ENCODE peak calls at places on chromosomes 4 and X, in seven cellular contexts. J is heart right ventricle, X is AG10803, A is cardiac fibroblast, G is endodermal cell, Q is A549, M is choroid plexus epithelial cell. W is an unnamed sample.

GRCh38 chrX:12978205-12979010 is 3.5 kb downstream of the TMSB4X start:
- DNase-seq in A (peak), G (peak), J (peak), Q (no peak), X (peak), M (peak), W (no peak)

GRCh38 chrX:134548257-134548732 is 88.3 kb downstream of the HPRT1 start:
- DNase-seq in J (no peak), X (no peak), M (no peak), Q (no peak), G (no peak), A (peak), W (no peak)

GRCh38 chrX:132023896-132024386 is 839 bp downstream of the STK26 start:
- DNase-seq in M (no peak), A (peak), Q (peak), J (no peak), G (no peak), X (no peak), W (no peak)

GRCh38 chr4:7970031-7970946 is 30.6 kb upstream of the AFAP1 start:
- DNase-seq in A (peak), Q (no peak), M (peak), J (no peak), G (peak), X (peak), W (no peak)

GRCh38 chr4:186946682-186947294 is 223.1 kb upstream of the FAT1 start:
- DNase-seq in Q (peak), G (peak), M (peak), A (peak), X (no peak), J (no peak), W (no peak)

GRCh38 chr4:177380730-177381287 is 61.4 kb downstream of the AGA start:
- DNase-seq in M (no peak), Q (peak), A (peak), J (no peak), G (peak), X (no peak), W (no peak)

GRCh38 chr4:2259541-2260267 is 2.2 kb downstream of the MXD4 start:
- DNase-seq in J (peak), X (no peak), M (no peak), Q (no peak), A (no peak), G (peak), W (peak)

GRCh38 chrX:136260801-136261200 is 9.6 kb upstream of the MAP7D3 start:
- DNase-seq in G (no peak), A (peak), M (peak), X (peak), Q (no peak), J (no peak), W (no peak)

GRCh38 chr4:57324673-57325307 is 214.6 kb upstream of the IGFBP7 start:
- DNase-seq in G (no peak), M (no peak), J (no peak), Q (no peak), A (no peak), X (no peak), W (no peak)

GRCh38 chr4:99946346-99947189 is at the start of gene DNAJB14:
- DNase-seq in G (peak), A (peak), Q (no peak), M (peak), J (peak), X (peak), W (peak)

GRCh38 chr4:8093587-8094274 is 64.9 kb downstream of the ABLIM2 start:
- DNase-seq in A (peak), M (peak), G (no peak), Q (no peak), J (no peak), X (no peak), W (no peak)

GRCh38 chr4:29762151-29762550 is 958.0 kb upstream of the PCDH7 start:
- DNase-seq in G (no peak), X (no peak), J (no peak), Q (no peak), A (no peak), M (no peak), W (no peak)

GRCh38 chrX:150649096-150649870 is 43.9 kb upstream of the MTMR1 start:
- DNase-seq in A (peak), M (peak), Q (no peak), G (no peak), X (peak), J (peak), W (no peak)

GRCh38 chr4:57093816-57094481 is 16.2 kb downstream of the IGFBP7 start:
- DNase-seq in Q (no peak), A (no peak), X (no peak), M (peak), G (no peak), J (peak), W (no peak)

GRCh38 chr4:53553486-53554210 is 37.6 kb downstream of the LNX1 start:
- DNase-seq in X (no peak), J (no peak), A (no peak), G (no peak), Q (no peak), M (no peak), W (no peak)

GRCh38 chr4:68466185-68466584 is 18.9 kb downstream of the TMPRSS11E start:
- DNase-seq in X (peak), Q (no peak), G (no peak), J (no peak), M (peak), A (peak), W (no peak)

GRCh38 chrX:40057405-40057804 is 40.4 kb downstream of the BCOR start:
- DNase-seq in M (no peak), G (no peak), A (no peak), J (no peak), Q (no peak), X (no peak), W (no peak)

GRCh38 chr4:32858971-32859370 is 2138.8 kb downstream of the PCDH7 start:
- DNase-seq in M (peak), Q (no peak), G (no peak), A (peak), X (peak), J (no peak), W (no peak)

GRCh38 chr4:137635108-137635507 is 102.8 kb upstream of the PCDH18 start:
- DNase-seq in G (no peak), A (peak), J (no peak), Q (no peak), M (peak), X (peak), W (no peak)

GRCh38 chr4:167903291-167903721 is 189.0 kb upstream of the ANXA10 start:
- DNase-seq in M (peak), A (peak), X (peak), J (no peak), G (no peak), Q (peak), W (no peak)

GRCh38 chr4:47017494-47017893 is 13.9 kb upstream of the GABRB1 start:
- DNase-seq in Q (no peak), J (no peak), M (no peak), A (peak), G (no peak), X (no peak), W (no peak)

GRCh38 chrX:153688900-153689590 is 1.3 kb downstream of the SLC6A8 start:
- DNase-seq in X (peak), M (no peak), A (peak), Q (no peak), G (no peak), J (peak), W (no peak)

GRCh38 chrX:48489296-48489695 is 13.3 kb downstream of the FTSJ1 start:
- DNase-seq in Q (no peak), M (no peak), G (no peak), J (no peak), X (no peak), A (no peak), W (no peak)

GRCh38 chr4:143420227-143420626 is 83.6 kb downstream of the GAB1 start:
- DNase-seq in G (no peak), Q (no peak), X (no peak), A (no peak), J (no peak), M (no peak), W (no peak)

GRCh38 chr4:53592686-53593641 is 1.7 kb upstream of the LNX1 start:
- DNase-seq in A (peak), G (peak), X (no peak), M (peak), J (peak), Q (peak), W (no peak)

GRCh38 chr4:158538176-158538575 is 16.5 kb downstream of the RXFP1 start:
- DNase-seq in G (no peak), J (no peak), Q (no peak), M (peak), A (peak), X (peak), W (no peak)

GRCh38 chr4:88674989-88675388 is 22.6 kb downstream of the NAP1L5 start:
- DNase-seq in G (no peak), M (peak), Q (no peak), A (peak), X (peak), J (no peak), W (no peak)

GRCh38 chr4:36618102-36618501 is 336.7 kb downstream of the DTHD1 start:
- DNase-seq in X (no peak), J (no peak), A (no peak), Q (no peak), G (no peak), M (no peak), W (no peak)

GRCh38 chr4:10173039-10173753 is 56.6 kb upstream of the WDR1 start:
- DNase-seq in J (peak), Q (no peak), G (peak), X (peak), A (peak), M (peak), W (no peak)

GRCh38 chr4:139658983-139659382 is 6.6 kb upstream of the MGST2 start:
- DNase-seq in A (no peak), M (no peak), Q (no peak), J (no peak), X (no peak), G (no peak), W (no peak)

GRCh38 chr4:139660518-139661149 is 5.0 kb upstream of the MGST2 start:
- DNase-seq in G (no peak), A (peak), X (no peak), M (peak), Q (no peak), J (no peak), W (no peak)

GRCh38 chr4:139656614-139657486 is 8.8 kb upstream of the MGST2 start:
- DNase-seq in M (peak), Q (peak), J (peak), G (peak), A (peak), X (peak), W (no peak)

GRCh38 chr4:139658185-139658584 is 7.4 kb upstream of the MGST2 start:
- DNase-seq in A (no peak), M (no peak), G (peak), J (no peak), Q (no peak), X (no peak), W (no peak)

DNA sequence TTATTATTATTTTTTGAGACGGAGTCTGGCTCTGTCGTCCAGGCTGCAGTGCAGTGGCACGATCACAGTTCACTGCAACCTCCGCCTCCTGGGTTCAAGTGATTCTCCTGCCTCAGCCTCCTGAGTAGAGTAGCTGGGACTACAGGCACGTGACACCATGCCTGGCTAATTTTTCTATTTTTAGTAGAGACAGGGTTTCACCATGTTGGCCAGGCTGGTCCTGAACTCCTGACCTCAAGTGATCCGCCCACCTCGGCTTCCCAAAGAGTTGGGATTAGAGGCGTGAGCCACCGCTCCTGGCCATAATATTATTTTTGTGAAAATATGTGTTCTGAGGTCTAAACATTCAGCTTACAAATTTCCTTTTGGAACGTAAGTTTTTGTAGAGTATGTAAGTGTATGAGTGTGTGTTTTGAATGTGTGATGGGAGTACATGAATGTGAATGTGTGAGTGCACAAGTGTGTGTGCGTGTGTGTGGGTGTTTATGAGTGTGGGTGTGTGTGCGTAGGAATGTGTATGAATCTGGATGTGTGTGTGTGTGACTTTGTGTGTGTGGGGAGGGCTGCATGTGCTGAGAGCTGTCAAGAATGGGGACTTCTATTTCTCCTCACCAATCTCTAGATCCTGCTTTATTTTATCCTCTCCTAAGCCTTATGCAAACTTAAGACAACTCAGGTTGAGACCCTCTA is 5.7 kb upstream of the MGST2 start:
- DNase-seq in J (no peak), A (no peak), G (no peak), M (no peak), X (no peak), Q (no peak), W (no peak)
- TF ChIP-seq CTCF in J (no peak), A (no peak), G (no peak), M (no peak), X (no peak), Q (no peak), W (no peak)

GRCh38 chr4:14787894-14788293 is 214.4 kb upstream of the CPEB2 start:
- DNase-seq in G (peak), J (no peak), Q (no peak), M (peak), A (peak), X (peak), W (no peak)
- TF ChIP-seq CTCF in G (peak), J (peak), Q (no peak), M (peak), A (peak), X (peak), W (no peak)

GRCh38 chr4:173119818-173120217 is 48.8 kb upstream of the GALNT7 start:
- DNase-seq in Q (no peak), G (no peak), M (peak), J (no peak), X (no peak), A (peak), W (no peak)
- TF ChIP-seq CTCF in Q (no peak), G (no peak), M (no peak), J (no peak), X (no peak), A (no peak), W (no peak)

GRCh38 chrX:119728487-119728886 is 29.9 kb upstream of the SOWAHD start:
- DNase-seq in X (no peak), A (no peak), J (no peak), Q (peak), G (peak), M (no peak), W (no peak)
- TF ChIP-seq CTCF in X (no peak), A (no peak), J (no peak), Q (peak), G (peak), M (peak), W (no peak)

GRCh38 chr4:12852338-12853307 is 631.5 kb downstream of the RAB28 start:
- DNase-seq in J (no peak), X (peak), A (peak), G (peak), Q (peak), M (peak), W (no peak)
- TF ChIP-seq CTCF in J (peak), X (peak), A (peak), G (peak), Q (peak), M (peak), W (no peak)

GRCh38 chr4:150067859-150068258 is 10.4 kb upstream of the DCLK2 start:
- DNase-seq in M (no peak), X (peak), A (no peak), Q (no peak), J (no peak), G (no peak), W (no peak)

GRCh38 chr4:150068300-150068699 is 9.9 kb upstream of the DCLK2 start:
- DNase-seq in M (no peak), X (no peak), A (no peak), J (no peak), G (no peak), Q (no peak), W (no peak)

GRCh38 chr4:150069361-150069760 is 8.9 kb upstream of the DCLK2 start:
- DNase-seq in X (no peak), G (no peak), M (no peak), J (no peak), A (peak), Q (no peak), W (no peak)

GRCh38 chr4:150063128-150063527 is 15.1 kb upstream of the DCLK2 start:
- DNase-seq in G (no peak), X (no peak), A (no peak), M (peak), J (no peak), Q (no peak), W (no peak)

GRCh38 chr4:150065740-150066139 is 12.5 kb upstream of the DCLK2 start:
- DNase-seq in X (no peak), J (no peak), M (no peak), G (no peak), A (no peak), Q (no peak), W (no peak)
- TF ChIP-seq CTCF in X (no peak), J (no peak), M (no peak), G (no peak), A (no peak), Q (no peak), W (no peak)

GRCh38 chr4:892780-893179 is 39.3 kb downstream of the GAK start:
- DNase-seq in Q (no peak), M (no peak), X (no peak), G (no peak), A (no peak), J (no peak), W (no peak)

GRCh38 chr4:889516-889915 is 42.6 kb downstream of the GAK start:
- DNase-seq in X (no peak), A (no peak), J (no peak), M (no peak), G (no peak), Q (no peak), W (no peak)

GRCh38 chr4:893276-893994 is 38.7 kb downstream of the GAK start:
- DNase-seq in X (no peak), J (no peak), A (no peak), G (no peak), Q (no peak), M (no peak), W (no peak)

GRCh38 chr4:890036-890695 is 42.0 kb downstream of the GAK start:
- DNase-seq in J (no peak), X (no peak), Q (no peak), M (no peak), A (no peak), G (no peak), W (no peak)

DNA sequence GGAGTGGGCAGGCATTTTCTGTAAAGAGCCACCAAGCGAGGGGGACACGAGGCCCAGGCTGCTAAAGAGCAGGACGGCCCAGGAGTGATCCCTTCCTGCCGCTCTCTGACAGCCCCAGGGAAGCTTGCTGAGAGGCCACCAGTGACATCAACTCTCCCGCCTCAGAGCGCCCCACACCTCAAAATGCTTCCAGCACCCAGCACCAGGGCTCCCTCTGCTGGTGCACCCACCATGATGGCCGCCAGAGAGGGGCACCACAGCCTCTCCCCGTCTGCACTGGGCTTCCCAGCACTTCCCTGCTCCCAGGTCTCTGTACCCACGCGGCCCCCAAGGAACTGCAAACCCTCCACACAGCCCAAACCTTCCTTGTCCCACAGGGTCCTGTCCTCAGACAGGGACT is 40.4 kb downstream of the GAK start:
- DNase-seq in G (peak), J (no peak), M (peak), X (no peak), Q (peak), A (peak), W (no peak)
- TF ChIP-seq CTCF in G (peak), J (no peak), M (peak), X (peak), Q (peak), A (peak), W (no peak)

GRCh38 chrX:70044541-70045245 is 5.0 kb downstream of the AWAT2 start:
- DNase-seq in M (peak), X (no peak), G (no peak), J (no peak), Q (no peak), A (peak), W (no peak)

GRCh38 chrX:70043685-70044084 is 6.1 kb downstream of the AWAT2 start:
- DNase-seq in G (no peak), A (no peak), X (no peak), Q (no peak), J (no peak), M (no peak), W (no peak)

GRCh38 chrX:70041993-70042392 is 7.7 kb downstream of the AWAT2 start:
- DNase-seq in Q (no peak), A (no peak), J (no peak), X (no peak), G (no peak), M (no peak), W (no peak)

GRCh38 chrX:70039758-70040157 is 10.0 kb downstream of the AWAT2 start:
- DNase-seq in X (peak), A (peak), J (no peak), M (no peak), Q (no peak), G (no peak), W (no peak)

DNA sequence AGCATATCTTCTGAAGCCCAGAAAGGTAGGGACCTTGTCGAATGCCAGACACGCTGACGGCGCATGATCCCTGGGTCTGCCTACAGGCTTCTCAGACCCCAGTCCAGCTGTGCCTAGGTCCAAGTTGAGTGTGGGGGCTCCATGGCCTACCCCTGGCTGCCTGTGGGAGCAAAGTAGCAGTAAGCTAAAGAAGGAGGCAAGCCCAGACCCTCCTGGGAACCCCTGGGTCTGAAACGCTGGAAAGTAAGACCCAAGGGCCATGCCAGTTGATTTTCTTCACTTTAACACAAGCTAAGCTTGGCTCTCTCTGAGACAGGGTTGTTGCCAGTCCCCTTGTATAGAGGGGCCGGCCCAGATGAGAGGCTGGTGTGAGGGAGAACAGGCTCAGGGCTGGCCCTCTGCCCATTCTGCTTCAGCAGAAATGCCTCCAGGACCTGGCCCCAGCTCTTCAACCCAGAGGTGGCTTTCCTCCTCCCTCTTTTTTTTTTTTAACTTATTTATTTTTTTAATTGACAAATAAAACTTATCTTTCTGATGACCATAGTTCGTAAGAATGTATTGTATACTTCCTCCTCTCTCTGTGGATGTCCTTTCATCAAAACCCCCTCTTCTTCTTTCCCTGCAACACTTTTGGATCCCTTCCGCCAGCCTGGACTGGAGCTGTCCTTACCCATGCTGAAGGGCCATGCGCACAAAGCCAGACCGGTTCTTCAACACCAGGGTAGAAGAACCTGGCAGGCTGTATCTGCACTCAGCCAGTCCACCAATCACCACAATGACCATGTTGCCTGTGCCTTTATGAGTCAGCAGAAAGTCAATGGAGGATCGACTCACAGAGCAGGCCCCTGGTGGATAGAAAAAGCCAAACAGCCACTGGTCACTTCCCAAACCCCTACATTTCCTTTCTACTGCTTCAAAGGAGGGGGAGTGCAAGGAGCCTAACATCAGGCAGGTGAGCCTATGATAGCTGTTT is 7.1 kb downstream of the AWAT2 start:
- DNase-seq in M (no peak), J (no peak), X (no peak), A (peak), Q (no peak), G (peak), W (no peak)
- TF ChIP-seq CTCF in M (no peak), J (no peak), X (no peak), A (peak), Q (no peak), G (peak), W (no peak)

W was measured in activated B cell treated with CpG ODN at 0.5 μM for 24 hours.